ENCODE peak calls at places on chromosomes 13 and 19, in four cellular contexts. N, Y, F and G are unnamed samples.

GRCh38 chr13:66312312-66313087 is 917.6 kb downstream of the PCDH9 start:
- DNase-seq in N (no peak), Y (no peak), F (peak; percentile 19), G (no peak)

GRCh38 chr13:84946144-84946543 is 853.1 kb downstream of the SLITRK6 start:
- DNase-seq in N (no peak), Y (no peak), F (no peak), G (no peak)

GRCh38 chr13:53112522-53112921 is 83.9 kb downstream of the OLFM4 start:
- DNase-seq in N (no peak), Y (no peak), F (no peak), G (no peak)

GRCh38 chr13:94608586-94608985 is 6.9 kb downstream of the GPR180 start:
- DNase-seq in N (no peak), Y (no peak), F (no peak), G (no peak)

GRCh38 chr19:12603714-12604113 is 6.9 kb downstream of the ZNF490 start:
- DNase-seq in N (peak; percentile 50), Y (no peak), F (peak; percentile 20), G (no peak)

GRCh38 chr13:100674363-100674847 is at the start of gene TMTC4:
- DNase-seq in N (no peak), Y (no peak), F (no peak), G (no peak)

GRCh38 chr19:685457-685931 is 9.3 kb downstream of the FSTL3 start:
- DNase-seq in N (no peak), Y (no peak), F (no peak), G (no peak)

GRCh38 chr13:87122551-87122950 is 548.6 kb upstream of the SLITRK5 start:
- DNase-seq in N (no peak), Y (no peak), F (no peak), G (no peak)

GRCh38 chr19:367561-367960 is 23.0 kb upstream of the MIER2 start:
- DNase-seq in N (no peak), Y (no peak), F (no peak), G (no peak)

GRCh38 chr13:30744056-30744684 is 8.8 kb downstream of the ALOX5AP start:
- DNase-seq in N (peak; percentile 97), Y (peak; percentile 19), F (no peak), G (peak; percentile 70)

GRCh38 chr13:43686557-43686956 is 100.2 kb downstream of the ENOX1 start:
- DNase-seq in N (no peak), Y (no peak), F (peak; percentile 80), G (no peak)

GRCh38 chr13:71460179-71460578 is 406.8 kb downstream of the DACH1 start:
- DNase-seq in N (no peak), Y (no peak), F (no peak), G (no peak)

GRCh38 chr13:26941345-26942174 is 181.0 kb upstream of the GPR12 start:
- DNase-seq in N (no peak), Y (no peak), F (peak; percentile 35), G (no peak)

GRCh38 chr13:51267581-51267980 is 45.4 kb downstream of the FAM124A start:
- DNase-seq in N (no peak), Y (no peak), F (no peak), G (no peak)

GRCh38 chr13:112249644-112250610 is 126.2 kb upstream of the SPACA7 start:
- DNase-seq in N (no peak), Y (no peak), F (no peak), G (no peak)

GRCh38 chr13:91661692-91662490 is 263.5 kb downstream of the GPC5 start:
- DNase-seq in N (no peak), Y (no peak), F (no peak), G (no peak)

GRCh38 chr19:3611841-3612240 is 5.2 kb upstream of the TBXA2R start:
- DNase-seq in N (no peak), Y (no peak), F (no peak), G (no peak)

GRCh38 chr13:77345150-77345780 is 18.4 kb upstream of the MYCBP2 start:
- DNase-seq in N (no peak), Y (no peak), F (no peak), G (no peak)